ENCODE peak calls at places on chromosomes 12 and 14, in nine cellular contexts. One of them, this sample, is unnamed.

GRCh38 chr14:103539056-103539825 is 10.2 kb downstream of the TRMT61A start:
- DNase-seq in A549: no peak
- DNase-seq in GM23338: no peak
- DNase-seq in HL-60: no peak
- DNase-seq in SK-N-SH: no peak
- DNase-seq in GM12878: no peak
- DNase-seq in Panc1: no peak
- DNase-seq in K562: peak; percentile 30
- DNase-seq in HepG2: no peak
- DNase-seq in this sample: no peak

GRCh38 chr14:90522585-90523191 is 125.9 kb downstream of the CALM1 start:
- DNase-seq in A549: no peak
- DNase-seq in GM23338: no peak
- DNase-seq in HL-60: no peak
- DNase-seq in SK-N-SH: peak; percentile 93
- DNase-seq in GM12878: no peak
- DNase-seq in Panc1: no peak
- DNase-seq in K562: no peak
- DNase-seq in HepG2: no peak
- DNase-seq in this sample: no peak

GRCh38 chr12:92124708-92125067 is 21.0 kb downstream of the BTG1 start:
- DNase-seq in A549: no peak
- DNase-seq in GM23338: no peak
- DNase-seq in HL-60: no peak
- DNase-seq in SK-N-SH: no peak
- DNase-seq in GM12878: no peak
- DNase-seq in Panc1: no peak
- DNase-seq in K562: no peak
- DNase-seq in HepG2: no peak
- DNase-seq in this sample: no peak

GRCh38 chr12:77833329-77833728 is 2.6 kb downstream of the NAV3 start:
- DNase-seq in A549: no peak
- DNase-seq in GM23338: no peak
- DNase-seq in HL-60: no peak
- DNase-seq in SK-N-SH: no peak
- DNase-seq in GM12878: no peak
- DNase-seq in Panc1: no peak
- DNase-seq in K562: no peak
- DNase-seq in HepG2: no peak
- DNase-seq in this sample: no peak

GRCh38 chr12:31339831-31340622 is 14.1 kb upstream of the SINHCAF start:
- DNase-seq in A549: no peak
- DNase-seq in GM23338: peak; percentile 87
- DNase-seq in HL-60: no peak
- DNase-seq in SK-N-SH: no peak
- DNase-seq in GM12878: no peak
- DNase-seq in Panc1: no peak
- DNase-seq in K562: no peak
- DNase-seq in HepG2: no peak
- DNase-seq in this sample: no peak

GRCh38 chr12:20451759-20452158 is 83.4 kb downstream of the PDE3A start:
- DNase-seq in A549: peak; percentile 50
- DNase-seq in GM23338: no peak
- DNase-seq in HL-60: no peak
- DNase-seq in SK-N-SH: no peak
- DNase-seq in GM12878: no peak
- DNase-seq in Panc1: no peak
- DNase-seq in K562: no peak
- DNase-seq in HepG2: no peak
- DNase-seq in this sample: no peak

GRCh38 chr14:27559848-27560247 is 962.0 kb upstream of the NOVA1 start:
- DNase-seq in A549: no peak
- DNase-seq in GM23338: no peak
- DNase-seq in HL-60: no peak
- DNase-seq in SK-N-SH: no peak
- DNase-seq in GM12878: no peak
- DNase-seq in Panc1: no peak
- DNase-seq in K562: no peak
- DNase-seq in HepG2: no peak
- DNase-seq in this sample: no peak

GRCh38 chr14:33484264-33484663 is 466.6 kb downstream of the EGLN3 start:
- DNase-seq in A549: no peak
- DNase-seq in GM23338: no peak
- DNase-seq in HL-60: no peak
- DNase-seq in SK-N-SH: no peak
- DNase-seq in GM12878: no peak
- DNase-seq in Panc1: no peak
- DNase-seq in K562: no peak
- DNase-seq in HepG2: no peak
- DNase-seq in this sample: no peak

GRCh38 chr14:54108481-54109471 is 152.2 kb upstream of the BMP4 start:
- DNase-seq in A549: peak; percentile 17
- DNase-seq in GM23338: no peak
- DNase-seq in HL-60: no peak
- DNase-seq in SK-N-SH: no peak
- DNase-seq in GM12878: no peak
- DNase-seq in Panc1: no peak
- DNase-seq in K562: no peak
- DNase-seq in HepG2: peak; percentile 96
- DNase-seq in this sample: peak; percentile 48

GRCh38 chr14:93903342-93904184 is 23.6 kb upstream of the FAM181A start:
- DNase-seq in A549: peak; percentile 24
- DNase-seq in GM23338: peak; percentile 73
- DNase-seq in HL-60: no peak
- DNase-seq in SK-N-SH: peak; percentile 58
- DNase-seq in GM12878: no peak
- DNase-seq in Panc1: no peak
- DNase-seq in K562: no peak
- DNase-seq in HepG2: peak; percentile 54
- DNase-seq in this sample: peak; percentile 15

GRCh38 chr14:56168007-56168616 is 49.9 kb downstream of the PELI2 start:
- DNase-seq in A549: no peak
- DNase-seq in GM23338: peak; percentile 32
- DNase-seq in HL-60: no peak
- DNase-seq in SK-N-SH: no peak
- DNase-seq in GM12878: no peak
- DNase-seq in Panc1: no peak
- DNase-seq in K562: no peak
- DNase-seq in HepG2: no peak
- DNase-seq in this sample: no peak

GRCh38 chr14:52119030-52119429 is 50.2 kb upstream of the NID2 start:
- DNase-seq in A549: no peak
- DNase-seq in GM23338: no peak
- DNase-seq in HL-60: no peak
- DNase-seq in SK-N-SH: no peak
- DNase-seq in GM12878: no peak
- DNase-seq in Panc1: no peak
- DNase-seq in K562: no peak
- DNase-seq in HepG2: peak; percentile 91
- DNase-seq in this sample: no peak

GRCh38 chr12:52389313-52390207 is 4.1 kb upstream of the KRT84 start:
- DNase-seq in A549: no peak
- DNase-seq in GM23338: peak; percentile 23
- DNase-seq in HL-60: no peak
- DNase-seq in SK-N-SH: no peak
- DNase-seq in GM12878: no peak
- DNase-seq in Panc1: no peak
- DNase-seq in K562: no peak
- DNase-seq in HepG2: no peak
- DNase-seq in this sample: no peak

GRCh38 chr12:49294804-49295086 is 202 bp upstream of the PRPH start:
- DNase-seq in A549: no peak
- DNase-seq in GM23338: no peak
- DNase-seq in HL-60: no peak
- DNase-seq in SK-N-SH: peak; percentile 23
- DNase-seq in GM12878: no peak
- DNase-seq in Panc1: no peak
- DNase-seq in K562: no peak
- DNase-seq in HepG2: no peak
- DNase-seq in this sample: no peak

GRCh38 chr12:21336656-21337055 is 1.9 kb upstream of the SLCO1A2 start:
- DNase-seq in A549: peak; percentile 25
- DNase-seq in GM23338: no peak
- DNase-seq in HL-60: no peak
- DNase-seq in SK-N-SH: no peak
- DNase-seq in GM12878: no peak
- DNase-seq in Panc1: no peak
- DNase-seq in K562: no peak
- DNase-seq in HepG2: peak; percentile 29
- DNase-seq in this sample: no peak

GRCh38 chr14:72744416-72745120 is 149.3 kb downstream of the DPF3 start:
- DNase-seq in A549: no peak
- DNase-seq in GM23338: no peak
- DNase-seq in HL-60: no peak
- DNase-seq in SK-N-SH: no peak
- DNase-seq in GM12878: no peak
- DNase-seq in Panc1: no peak
- DNase-seq in K562: no peak
- DNase-seq in HepG2: no peak
- DNase-seq in this sample: no peak

GRCh38 chr12:55978393-55978792 is 4.5 kb downstream of the RAB5B start:
- DNase-seq in A549: no peak
- DNase-seq in GM23338: no peak
- DNase-seq in HL-60: peak; percentile 43
- DNase-seq in SK-N-SH: no peak
- DNase-seq in GM12878: no peak
- DNase-seq in Panc1: no peak
- DNase-seq in K562: no peak
- DNase-seq in HepG2: no peak
- DNase-seq in this sample: no peak

GRCh38 chr12:14367097-14367661 is 1.7 kb downstream of the ATF7IP start:
- DNase-seq in A549: peak; percentile 19
- DNase-seq in GM23338: no peak
- DNase-seq in HL-60: peak; percentile 10
- DNase-seq in SK-N-SH: no peak
- DNase-seq in GM12878: peak; percentile 71
- DNase-seq in Panc1: no peak
- DNase-seq in K562: no peak
- DNase-seq in HepG2: peak; percentile 29
- DNase-seq in this sample: no peak
- TF ChIP-seq REST in A549: no peak
- TF ChIP-seq REST in GM23338: no peak
- TF ChIP-seq REST in HL-60: no peak
- TF ChIP-seq REST in SK-N-SH: no peak
- TF ChIP-seq REST in GM12878: no peak
- TF ChIP-seq REST in Panc1: no peak
- TF ChIP-seq REST in K562: no peak
- TF ChIP-seq REST in HepG2: no peak
- TF ChIP-seq REST in this sample: no peak

GRCh38 chr12:121184984-121185894 is 24.7 kb upstream of the P2RX4 start:
- DNase-seq in A549: no peak
- DNase-seq in GM23338: no peak
- DNase-seq in HL-60: no peak
- DNase-seq in SK-N-SH: no peak
- DNase-seq in GM12878: no peak
- DNase-seq in Panc1: no peak
- DNase-seq in K562: no peak
- DNase-seq in HepG2: no peak
- DNase-seq in this sample: no peak
- TF ChIP-seq CTCF in A549: no peak
- TF ChIP-seq CTCF in GM23338: no peak
- TF ChIP-seq CTCF in HL-60: no peak
- TF ChIP-seq CTCF in SK-N-SH: no peak
- TF ChIP-seq CTCF in GM12878: no peak
- TF ChIP-seq CTCF in Panc1: no peak
- TF ChIP-seq CTCF in K562: no peak
- TF ChIP-seq CTCF in HepG2: no peak
- TF ChIP-seq CTCF in this sample: no peak

DNA sequence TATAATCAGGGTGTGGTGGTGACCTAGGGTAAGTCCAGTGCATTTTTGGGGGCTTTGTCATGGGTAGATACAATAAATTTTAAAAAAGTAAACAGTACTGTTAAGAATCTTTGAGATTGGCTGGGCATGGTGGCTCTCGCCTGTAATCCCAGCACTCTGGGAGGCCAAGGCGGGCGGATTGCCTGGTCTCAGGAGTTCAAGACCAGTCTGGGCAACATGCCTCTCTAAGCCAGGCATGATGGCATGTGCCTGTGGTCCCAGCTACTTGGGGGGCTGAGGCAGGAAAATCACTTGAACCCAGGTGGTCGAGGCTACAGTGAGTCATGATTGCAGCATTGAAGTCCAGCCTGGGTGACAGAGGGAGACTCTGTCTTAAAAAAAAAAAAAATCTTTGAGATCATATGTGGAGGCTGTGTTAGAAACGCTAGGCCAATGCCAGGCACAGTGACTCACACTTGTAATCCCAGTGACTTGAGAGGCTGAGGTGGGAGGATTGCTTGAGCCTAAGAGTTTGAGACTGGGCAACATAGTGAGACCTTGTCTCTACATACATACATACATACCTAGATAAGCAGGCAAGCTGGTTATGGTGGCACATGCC is 67.7 kb downstream of the PRKCH start:
- DNase-seq in A549: peak; percentile 6
- DNase-seq in GM23338: no peak
- DNase-seq in HL-60: no peak
- DNase-seq in SK-N-SH: no peak
- DNase-seq in GM12878: no peak
- DNase-seq in Panc1: no peak
- DNase-seq in K562: no peak
- DNase-seq in HepG2: no peak
- DNase-seq in this sample: peak; percentile 36
- TF ChIP-seq REST in A549: no peak
- TF ChIP-seq REST in GM23338: no peak
- TF ChIP-seq REST in HL-60: no peak
- TF ChIP-seq REST in SK-N-SH: no peak
- TF ChIP-seq REST in GM12878: no peak
- TF ChIP-seq REST in Panc1: no peak
- TF ChIP-seq REST in K562: no peak
- TF ChIP-seq REST in HepG2: no peak
- TF ChIP-seq REST in this sample: no peak

DNA sequence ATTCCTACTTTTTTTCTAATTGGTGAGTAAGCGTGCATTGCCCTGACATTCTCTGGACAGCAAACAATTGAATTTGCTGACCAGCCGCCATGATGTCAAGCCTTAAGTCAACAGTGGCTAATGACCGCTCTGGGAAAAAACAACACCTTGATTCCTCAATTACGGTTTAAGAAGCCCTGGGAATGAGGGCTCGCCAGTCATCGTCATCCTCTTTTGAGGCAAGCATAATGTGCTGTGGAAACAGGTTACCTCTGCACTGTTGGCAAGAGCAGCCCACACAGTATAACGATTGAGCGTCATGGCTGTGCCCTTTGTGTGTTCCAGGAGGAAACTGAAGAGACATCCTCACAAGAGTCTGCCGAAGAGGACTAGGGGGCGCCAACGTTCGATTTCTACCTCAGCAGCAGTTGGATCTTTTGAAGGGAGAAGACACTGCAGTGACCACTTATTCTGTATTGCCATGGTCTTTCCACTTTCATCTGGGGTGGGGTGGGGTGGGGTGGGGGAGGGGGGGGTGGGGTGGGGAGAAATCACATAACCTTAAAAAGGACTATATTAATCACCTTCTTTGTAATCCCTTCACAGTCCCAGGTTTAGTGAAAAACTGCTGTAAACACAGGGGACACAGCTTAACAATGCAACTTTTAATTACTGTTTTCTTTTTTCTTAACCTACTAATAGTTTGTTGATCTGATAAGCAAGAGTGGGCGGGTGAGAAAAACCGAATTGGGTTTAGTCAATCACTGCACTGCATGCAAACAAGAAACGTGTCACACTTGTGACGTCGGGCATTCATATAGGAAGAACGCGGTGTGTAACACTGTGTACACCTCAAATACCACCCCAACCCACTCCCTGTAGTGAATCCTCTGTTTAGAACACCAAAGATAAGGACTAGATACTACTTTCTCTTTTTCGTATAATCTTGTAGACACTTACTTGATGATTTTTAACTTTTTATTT is 138.9 kb downstream of the HMGA2 start:
- DNase-seq in A549: peak; percentile 47
- DNase-seq in GM23338: peak; percentile 84
- DNase-seq in HL-60: peak; percentile 23
- DNase-seq in SK-N-SH: peak; percentile 5
- DNase-seq in GM12878: no peak
- DNase-seq in Panc1: no peak
- DNase-seq in K562: no peak
- DNase-seq in HepG2: no peak
- DNase-seq in this sample: peak; percentile 57
- TF ChIP-seq CTCF in A549: peak; percentile 21
- TF ChIP-seq CTCF in GM23338: peak; percentile 59
- TF ChIP-seq CTCF in HL-60: no peak
- TF ChIP-seq CTCF in SK-N-SH: peak; percentile 49
- TF ChIP-seq CTCF in GM12878: peak; percentile 13
- TF ChIP-seq CTCF in Panc1: peak; percentile 57
- TF ChIP-seq CTCF in K562: peak; percentile 20
- TF ChIP-seq CTCF in HepG2: peak; percentile 43
- TF ChIP-seq CTCF in this sample: peak; percentile 39